ENCODE peak calls at places on chromosomes 1 and 21, in seven cellular contexts. One of them, this sample, is unnamed.

GRCh38 chr1:12480748-12481362 is 137.2 kb downstream of the DHRS3 start:
- DNase-seq in K562: no peak
- DNase-seq in GM12892: no peak
- DNase-seq in H1: no peak
- DNase-seq in HepG2: no peak
- DNase-seq in SK-N-SH: no peak
- DNase-seq in GM12878: no peak
- DNase-seq in this sample: no peak

GRCh38 chr1:97412155-97412554 is 508.7 kb downstream of the DPYD start:
- DNase-seq in K562: no peak
- DNase-seq in GM12892: no peak
- DNase-seq in H1: no peak
- DNase-seq in HepG2: no peak
- DNase-seq in SK-N-SH: no peak
- DNase-seq in GM12878: no peak
- DNase-seq in this sample: no peak

GRCh38 chr1:158654079-158654478 is 32.4 kb downstream of the SPTA1 start:
- DNase-seq in K562: no peak
- DNase-seq in GM12892: no peak
- DNase-seq in H1: no peak
- DNase-seq in HepG2: no peak
- DNase-seq in SK-N-SH: no peak
- DNase-seq in GM12878: no peak
- DNase-seq in this sample: no peak

GRCh38 chr1:111733183-111733995 is 5.8 kb downstream of the INKA2 start:
- DNase-seq in K562: peak
- DNase-seq in GM12892: no peak
- DNase-seq in H1: no peak
- DNase-seq in HepG2: peak
- DNase-seq in SK-N-SH: no peak
- DNase-seq in GM12878: no peak
- DNase-seq in this sample: no peak

GRCh38 chr1:188070848-188071247 is 1242.1 kb downstream of the PLA2G4A start:
- DNase-seq in K562: no peak
- DNase-seq in GM12892: no peak
- DNase-seq in H1: no peak
- DNase-seq in HepG2: no peak
- DNase-seq in SK-N-SH: no peak
- DNase-seq in GM12878: no peak
- DNase-seq in this sample: no peak

GRCh38 chr1:11145741-11146140 is 43.4 kb upstream of the ANGPTL7 start:
- DNase-seq in K562: no peak
- DNase-seq in GM12892: no peak
- DNase-seq in H1: no peak
- DNase-seq in HepG2: no peak
- DNase-seq in SK-N-SH: no peak
- DNase-seq in GM12878: no peak
- DNase-seq in this sample: no peak

GRCh38 chr1:225480825-225481434 is 53.1 kb upstream of the LBR start:
- DNase-seq in K562: peak
- DNase-seq in GM12892: no peak
- DNase-seq in H1: no peak
- DNase-seq in HepG2: peak
- DNase-seq in SK-N-SH: peak
- DNase-seq in GM12878: no peak
- DNase-seq in this sample: no peak

GRCh38 chr1:234250747-234251146 is 122.5 kb upstream of the COA6 start:
- DNase-seq in K562: no peak
- DNase-seq in GM12892: no peak
- DNase-seq in H1: no peak
- DNase-seq in HepG2: no peak
- DNase-seq in SK-N-SH: no peak
- DNase-seq in GM12878: no peak
- DNase-seq in this sample: no peak

GRCh38 chr21:43328171-43328570 is 98.8 kb downstream of the SIK1 start:
- DNase-seq in K562: no peak
- DNase-seq in GM12892: no peak
- DNase-seq in H1: no peak
- DNase-seq in HepG2: no peak
- DNase-seq in SK-N-SH: no peak
- DNase-seq in GM12878: no peak
- DNase-seq in this sample: no peak

GRCh38 chr21:30714436-30714835 is 4.1 kb downstream of the KRTAP21-3 start:
- DNase-seq in K562: no peak
- DNase-seq in GM12892: no peak
- DNase-seq in H1: no peak
- DNase-seq in HepG2: no peak
- DNase-seq in SK-N-SH: no peak
- DNase-seq in GM12878: no peak
- DNase-seq in this sample: no peak

GRCh38 chr21:35019631-35020032 is 29.5 kb downstream of the RUNX1 start:
- DNase-seq in K562: no peak
- DNase-seq in GM12892: no peak
- DNase-seq in H1: no peak
- DNase-seq in HepG2: peak
- DNase-seq in SK-N-SH: no peak
- DNase-seq in GM12878: no peak
- DNase-seq in this sample: no peak

GRCh38 chr1:79966438-79966837 is 959.9 kb upstream of the ADGRL4 start:
- DNase-seq in K562: no peak
- DNase-seq in GM12892: no peak
- DNase-seq in H1: no peak
- DNase-seq in HepG2: no peak
- DNase-seq in SK-N-SH: no peak
- DNase-seq in GM12878: no peak
- DNase-seq in this sample: no peak

GRCh38 chr21:45551816-45552695 is 9.8 kb upstream of the SLC19A1 start:
- DNase-seq in K562: no peak
- DNase-seq in GM12892: no peak
- DNase-seq in H1: no peak
- DNase-seq in HepG2: no peak
- DNase-seq in SK-N-SH: peak
- DNase-seq in GM12878: no peak
- DNase-seq in this sample: no peak

GRCh38 chr1:199176713-199177112 is 537.9 kb downstream of the PTPRC start:
- DNase-seq in K562: no peak
- DNase-seq in GM12892: no peak
- DNase-seq in H1: no peak
- DNase-seq in HepG2: no peak
- DNase-seq in SK-N-SH: no peak
- DNase-seq in GM12878: no peak
- DNase-seq in this sample: no peak

DNA sequence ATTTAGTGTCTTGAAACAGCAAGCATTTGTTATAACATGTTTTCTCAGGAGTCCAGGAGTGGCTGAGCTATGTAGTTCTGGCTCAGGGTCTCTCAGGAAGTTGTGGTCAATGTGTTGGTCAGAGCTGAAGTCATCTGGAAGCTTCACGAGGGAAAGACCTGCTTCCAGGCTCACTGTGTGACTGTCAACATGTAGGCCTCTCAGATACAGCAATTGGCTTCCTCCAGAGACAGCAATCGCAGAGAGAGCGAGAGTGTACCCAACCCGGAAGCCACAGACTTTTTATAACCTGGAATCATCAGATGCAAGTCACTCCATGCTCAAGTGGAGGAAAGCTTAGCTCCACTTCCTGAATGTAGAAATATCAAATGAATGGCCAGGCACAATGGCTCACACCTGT is 40.9 kb downstream of the TNFRSF9 start:
- DNase-seq in K562: no peak
- DNase-seq in GM12892: no peak
- DNase-seq in H1: no peak
- DNase-seq in HepG2: no peak
- DNase-seq in SK-N-SH: no peak
- DNase-seq in GM12878: no peak
- DNase-seq in this sample: no peak
- TF ChIP-seq TAF1 in K562: no peak
- TF ChIP-seq TAF1 in GM12892: no peak
- TF ChIP-seq TAF1 in H1: no peak
- TF ChIP-seq TAF1 in HepG2: no peak
- TF ChIP-seq TAF1 in SK-N-SH: no peak
- TF ChIP-seq TAF1 in GM12878: no peak
- TF ChIP-seq TAF1 in this sample: no peak

GRCh38 chr1:26529405-26529654 is 231 bp upstream of the RPS6KA1 start:
- DNase-seq in K562: no peak
- DNase-seq in GM12892: no peak
- DNase-seq in H1: no peak
- DNase-seq in HepG2: no peak
- DNase-seq in SK-N-SH: no peak
- DNase-seq in GM12878: no peak
- DNase-seq in this sample: no peak

GRCh38 chr1:26529655-26530539 is at the start of gene RPS6KA1:
- DNase-seq in K562: peak
- DNase-seq in GM12892: peak
- DNase-seq in H1: no peak
- DNase-seq in HepG2: peak
- DNase-seq in SK-N-SH: peak
- DNase-seq in GM12878: no peak
- DNase-seq in this sample: peak

GRCh38 chr1:26531651-26532131 is 2.1 kb downstream of the RPS6KA1 start:
- DNase-seq in K562: no peak
- DNase-seq in GM12892: no peak
- DNase-seq in H1: no peak
- DNase-seq in HepG2: no peak
- DNase-seq in SK-N-SH: peak
- DNase-seq in GM12878: no peak
- DNase-seq in this sample: no peak

GRCh38 chr1:26530540-26530897 is 958 bp downstream of the RPS6KA1 start:
- DNase-seq in K562: no peak
- DNase-seq in GM12892: no peak
- DNase-seq in H1: no peak
- DNase-seq in HepG2: no peak
- DNase-seq in SK-N-SH: no peak
- DNase-seq in GM12878: no peak
- DNase-seq in this sample: no peak

GRCh38 chr1:26530898-26531598 is 1.5 kb downstream of the RPS6KA1 start:
- DNase-seq in K562: peak
- DNase-seq in GM12892: no peak
- DNase-seq in H1: peak
- DNase-seq in HepG2: peak
- DNase-seq in SK-N-SH: peak
- DNase-seq in GM12878: no peak
- DNase-seq in this sample: no peak
- TF ChIP-seq TAF1 in K562: no peak
- TF ChIP-seq TAF1 in GM12892: no peak
- TF ChIP-seq TAF1 in H1: peak
- TF ChIP-seq TAF1 in HepG2: no peak
- TF ChIP-seq TAF1 in SK-N-SH: no peak
- TF ChIP-seq TAF1 in GM12878: no peak
- TF ChIP-seq TAF1 in this sample: no peak

GRCh38 chr1:207887542-207887941 is 23.4 kb downstream of the CD34 start:
- DNase-seq in K562: no peak
- DNase-seq in GM12892: no peak
- DNase-seq in H1: no peak
- DNase-seq in HepG2: no peak
- DNase-seq in SK-N-SH: no peak
- DNase-seq in GM12878: no peak
- DNase-seq in this sample: no peak
- TF ChIP-seq TAF1 in K562: no peak
- TF ChIP-seq TAF1 in GM12892: no peak
- TF ChIP-seq TAF1 in H1: no peak
- TF ChIP-seq TAF1 in HepG2: no peak
- TF ChIP-seq TAF1 in SK-N-SH: no peak
- TF ChIP-seq TAF1 in GM12878: no peak
- TF ChIP-seq TAF1 in this sample: no peak

GRCh38 chr1:42765832-42766722 is 751 bp downstream of the P3H1 start:
- DNase-seq in K562: peak
- DNase-seq in GM12892: no peak
- DNase-seq in H1: no peak
- DNase-seq in HepG2: peak
- DNase-seq in SK-N-SH: peak
- DNase-seq in GM12878: no peak
- DNase-seq in this sample: no peak
- TF ChIP-seq TAF1 in K562: no peak
- TF ChIP-seq TAF1 in GM12892: no peak
- TF ChIP-seq TAF1 in H1: no peak
- TF ChIP-seq TAF1 in HepG2: no peak
- TF ChIP-seq TAF1 in SK-N-SH: no peak
- TF ChIP-seq TAF1 in GM12878: no peak
- TF ChIP-seq TAF1 in this sample: no peak

DNA sequence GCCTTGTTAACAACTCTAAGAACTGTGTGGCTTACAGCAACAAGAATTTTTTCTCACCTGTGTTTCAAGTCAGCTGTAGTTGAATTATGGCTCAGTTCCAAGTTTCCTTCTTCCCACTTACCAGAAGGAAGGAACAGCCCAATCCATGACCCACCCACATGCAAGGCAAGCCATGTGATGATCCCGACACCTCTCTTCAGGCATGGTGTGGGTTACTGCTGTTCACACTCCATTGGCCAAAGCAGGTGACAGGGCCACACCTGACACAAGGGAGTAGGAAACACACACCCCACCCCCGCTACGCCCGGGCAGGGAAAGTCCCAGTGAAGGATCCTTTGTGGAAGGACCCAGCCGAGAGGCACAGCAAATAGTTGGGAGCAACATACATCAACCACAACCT is 36.3 kb downstream of the KCNJ15 start:
- DNase-seq in K562: no peak
- DNase-seq in GM12892: no peak
- DNase-seq in H1: no peak
- DNase-seq in HepG2: no peak
- DNase-seq in SK-N-SH: no peak
- DNase-seq in GM12878: no peak
- DNase-seq in this sample: no peak
- TF ChIP-seq TAF1 in K562: no peak
- TF ChIP-seq TAF1 in GM12892: no peak
- TF ChIP-seq TAF1 in H1: no peak
- TF ChIP-seq TAF1 in HepG2: no peak
- TF ChIP-seq TAF1 in SK-N-SH: no peak
- TF ChIP-seq TAF1 in GM12878: no peak
- TF ChIP-seq TAF1 in this sample: no peak

GRCh38 chr1:170657275-170657853 is 6.6 kb upstream of the PRRX1 start:
- DNase-seq in K562: no peak
- DNase-seq in GM12892: no peak
- DNase-seq in H1: no peak
- DNase-seq in HepG2: no peak
- DNase-seq in SK-N-SH: no peak
- DNase-seq in GM12878: peak
- DNase-seq in this sample: no peak
- TF ChIP-seq TAF1 in K562: no peak
- TF ChIP-seq TAF1 in GM12892: no peak
- TF ChIP-seq TAF1 in H1: no peak
- TF ChIP-seq TAF1 in HepG2: no peak
- TF ChIP-seq TAF1 in SK-N-SH: no peak
- TF ChIP-seq TAF1 in GM12878: no peak
- TF ChIP-seq TAF1 in this sample: no peak

DNA sequence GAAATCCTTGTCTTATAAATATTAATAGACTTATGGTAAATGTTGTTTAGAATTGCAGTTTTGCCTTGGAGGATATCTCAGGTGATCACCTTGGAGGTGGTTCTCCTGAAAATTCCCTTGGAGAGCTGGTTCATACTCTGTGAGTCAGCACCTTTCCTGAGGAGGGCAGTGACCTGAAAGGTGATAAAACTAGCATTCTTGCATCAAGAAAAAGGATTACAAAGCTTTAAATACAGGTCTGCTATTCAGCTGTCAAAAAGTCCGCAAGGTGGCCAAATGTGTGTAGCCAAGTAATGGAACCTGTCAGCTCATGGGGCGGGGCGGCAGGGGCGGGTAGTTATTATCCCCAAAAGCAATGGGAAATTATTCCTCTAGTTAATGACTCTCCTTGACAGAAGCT is 52.8 kb upstream of the EDARADD start:
- DNase-seq in K562: no peak
- DNase-seq in GM12892: no peak
- DNase-seq in H1: no peak
- DNase-seq in HepG2: no peak
- DNase-seq in SK-N-SH: no peak
- DNase-seq in GM12878: no peak
- DNase-seq in this sample: no peak
- TF ChIP-seq TAF1 in K562: no peak
- TF ChIP-seq TAF1 in GM12892: no peak
- TF ChIP-seq TAF1 in H1: no peak
- TF ChIP-seq TAF1 in HepG2: no peak
- TF ChIP-seq TAF1 in SK-N-SH: no peak
- TF ChIP-seq TAF1 in GM12878: no peak
- TF ChIP-seq TAF1 in this sample: no peak